ENCODE peak calls at places on chromosomes 16 and 17, in six cellular contexts. Q, Z, O, X, C and W are unnamed samples. For H3K4me1 and H3K27me3, the result is how much of the 10 kb centered on the place peaks cover.

GRCh38 chr17:9279911-9280310 is 258.6 kb downstream of the NTN1 start:
- DNase-seq in C (no peak), X (no peak), Q (no peak), Z (no peak), O (no peak), W (no peak)

GRCh38 chr16:87317766-87318121 is 552 bp upstream of the C16orf95 start:
- DNase-seq in Q (peak), C (peak), Z (peak), X (peak), O (peak), W (peak)

GRCh38 chr16:55470533-55471371 is 8.2 kb upstream of the MMP2 start:
- DNase-seq in X (no peak), C (no peak), Q (peak), O (peak), Z (peak), W (peak)

GRCh38 chr17:41413982-41414381 is 10.4 kb downstream of the KRT37 start:
- DNase-seq in X (no peak), Q (no peak), C (no peak), Z (no peak), O (peak), W (no peak)

GRCh38 chr17:2047590-2047989 is 5.8 kb downstream of the OVCA2 start:
- DNase-seq in C (no peak), X (no peak), Q (no peak), O (no peak), Z (no peak), W (no peak)

GRCh38 chr17:28392491-28392890 is 13.5 kb downstream of the SLC46A1 start:
- DNase-seq in Z (no peak), X (no peak), O (no peak), Q (no peak), C (no peak), W (no peak)

GRCh38 chr17:15651583-15652110 is 32.1 kb upstream of the FBXW10B start:
- DNase-seq in Q (peak), X (peak), Z (peak), C (peak), O (peak), W (peak)

GRCh38 chr17:36629252-36629847 is 28.0 kb downstream of the MRM1 start:
- DNase-seq in Z (peak), Q (peak), X (peak), O (peak), C (peak), W (peak)

GRCh38 chr17:68459030-68459376 is 1.7 kb upstream of the WIPI1 start:
- DNase-seq in C (no peak), O (no peak), Z (no peak), X (no peak), Q (no peak), W (no peak)

GRCh38 chr17:50785942-50786570 is 18.7 kb upstream of the ANKRD40CL start:
- DNase-seq in C (no peak), O (peak), Z (no peak), Q (peak), X (no peak), W (no peak)

GRCh38 chr17:54256530-54256929 is 433.8 kb downstream of the KIF2B start:
- DNase-seq in O (no peak), Q (no peak), X (peak), Z (no peak), C (no peak), W (no peak)

GRCh38 chr16:50311134-50311528 is 44.8 kb downstream of the ADCY7 start:
- DNase-seq in C (no peak), Z (no peak), X (no peak), O (no peak), Q (no peak), W (no peak)

GRCh38 chr17:77772899-77773358 is 185.6 kb upstream of the TNRC6C start:
- DNase-seq in C (no peak), X (peak), O (peak), Q (no peak), Z (no peak), W (no peak)

GRCh38 chr17:16945513-16946201 is 26.3 kb downstream of the TNFRSF13B start:
- DNase-seq in O (no peak), X (peak), C (no peak), Q (no peak), Z (no peak), W (peak)

GRCh38 chr17:57463103-57463885 is 207.0 kb downstream of the MSI2 start:
- DNase-seq in O (peak), Z (peak), Q (peak), X (no peak), C (no peak), W (no peak)
- H3K4me1 ChIP-seq in O (under half), Z (under half), Q (under half), X (under half), C (half or more), W (under half)

GRCh38 chr17:6812295-6812694 is 19.2 kb downstream of the TEKT1 start:
- DNase-seq in X (no peak), C (no peak), Z (no peak), Q (no peak), O (no peak), W (no peak)
- H3K27me3 ChIP-seq in X (under half), C (under half), Z (under half), Q (under half), O (under half), W (under half)

DNA sequence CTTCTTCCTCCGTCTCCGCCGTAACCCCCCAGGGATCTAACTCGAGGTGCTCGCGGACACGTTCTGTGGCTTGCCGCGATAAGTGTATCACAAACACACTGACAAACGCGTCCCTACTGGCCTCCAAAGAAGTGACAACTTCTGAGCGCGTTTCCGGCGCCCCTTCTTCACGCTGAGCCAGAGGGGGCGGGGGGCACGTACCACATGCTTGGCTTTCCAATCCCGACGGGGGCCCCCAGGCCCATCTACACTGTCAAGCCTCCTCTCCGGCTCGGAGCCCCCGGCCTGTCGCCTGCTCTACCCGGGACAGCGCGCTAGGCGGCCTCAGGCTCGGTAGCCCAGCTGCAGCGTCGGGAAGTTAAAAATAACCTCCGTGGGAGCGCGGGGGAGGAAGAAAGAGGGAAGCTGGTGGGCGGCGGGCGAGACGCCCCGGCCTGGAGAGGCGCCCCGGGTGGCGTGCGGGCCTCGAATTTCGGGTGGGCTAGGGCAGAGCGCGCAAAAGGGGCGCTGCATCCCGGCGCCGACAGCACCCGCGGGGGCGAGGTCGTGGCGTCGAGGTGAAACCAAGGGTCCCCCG is 676 bp upstream of the SPHK1 start:
- DNase-seq in Q (no peak), O (peak), Z (peak), X (peak), C (peak), W (peak)
- TF ChIP-seq EZH2 in Q (no peak), O (no peak), Z (no peak), X (peak), C (no peak), W (no peak)

DNA sequence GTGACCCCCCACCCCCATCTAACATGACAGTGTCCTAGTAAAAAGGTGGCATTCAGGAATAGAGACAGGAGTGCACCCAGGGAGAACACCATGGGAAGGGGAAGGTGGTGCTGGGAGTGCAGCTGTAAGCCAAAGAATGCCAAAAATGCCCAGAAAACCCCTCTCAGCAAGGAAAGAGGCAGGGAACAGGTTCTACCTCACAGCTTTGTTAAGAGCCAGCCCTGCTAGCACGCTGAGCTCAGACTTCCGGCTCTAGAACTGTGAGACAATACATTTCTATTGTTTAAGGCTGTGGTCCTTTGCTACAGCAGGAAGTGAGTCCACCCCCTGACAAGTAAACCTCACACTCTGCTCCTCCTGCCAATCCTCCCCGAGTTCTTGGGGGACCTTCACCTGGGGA is 302.4 kb upstream of the N4BP1 start:
- DNase-seq in O (no peak), Z (peak), C (no peak), Q (no peak), X (peak), W (no peak)
- H3K4me1 ChIP-seq in O (under half), Z (under half), C (under half), Q (under half), X (under half), W (under half)

GRCh38 chr16:973366-973765 is 2.6 kb upstream of the LMF1 start:
- DNase-seq in Q (no peak), O (no peak), C (no peak), X (no peak), Z (no peak), W (no peak)

GRCh38 chr16:976389-976931 is 5.1 kb upstream of the SOX8 start:
- DNase-seq in X (no peak), C (no peak), Z (no peak), O (no peak), Q (no peak), W (no peak)

GRCh38 chr16:974001-974601 is 3.3 kb upstream of the LMF1 start:
- DNase-seq in Z (no peak), C (no peak), Q (no peak), X (no peak), O (no peak), W (no peak)

GRCh38 chr16:975313-975690 is 4.5 kb upstream of the LMF1 start:
- DNase-seq in X (no peak), Z (no peak), Q (no peak), O (no peak), C (no peak), W (no peak)

GRCh38 chr16:974606-975312 is 4.0 kb upstream of the LMF1 start:
- DNase-seq in X (no peak), O (no peak), C (no peak), Q (no peak), Z (no peak), W (no peak)
- H3K27me3 ChIP-seq in X (under half), O (under half), C (under half), Q (under half), Z (under half), W (under half)